ENCODE peak calls at places on chromosomes 11 and 22, in eight cellular contexts. E, T, U, Q, Z, W, Y and B are unnamed samples.

GRCh38 chr11:1931326-1931725 is 11.8 kb downstream of the TNNT3 start:
- DNase-seq in E (no peak), T (no peak), U (peak; percentile 27), Q (no peak), Z (no peak), W (no peak), Y (peak; percentile 94), B (no peak)

GRCh38 chr22:26383968-26384576 is 45.0 kb upstream of the ASPHD2 start:
- DNase-seq in E (no peak), T (no peak), U (no peak), Q (no peak), Z (no peak), W (no peak), Y (no peak), B (no peak)

GRCh38 chr11:16806791-16807190 is 68.3 kb downstream of the C11orf58 start:
- DNase-seq in E (no peak), T (no peak), U (no peak), Q (no peak), Z (no peak), W (no peak), Y (peak; percentile 87), B (no peak)

GRCh38 chr11:115134886-115135285 is 369.3 kb downstream of the CADM1 start:
- DNase-seq in E (no peak), T (no peak), U (no peak), Q (no peak), Z (no peak), W (no peak), Y (no peak), B (no peak)

GRCh38 chr11:76577199-76577920 is 93.2 kb downstream of the LRRC32 start:
- DNase-seq in E (no peak), T (no peak), U (peak; percentile 60), Q (no peak), Z (no peak), W (no peak), Y (peak; percentile 82), B (no peak)

GRCh38 chr11:6622261-6623171 is 3.3 kb upstream of the TPP1 start:
- DNase-seq in E (no peak), T (no peak), U (no peak), Q (no peak), Z (no peak), W (no peak), Y (peak; percentile 76), B (no peak)

GRCh38 chr11:3169952-3170755 is 5.0 kb upstream of the OSBPL5 start:
- DNase-seq in E (no peak), T (no peak), U (no peak), Q (peak; percentile 26), Z (no peak), W (no peak), Y (peak; percentile 72), B (no peak)

GRCh38 chr11:63745304-63746170 is 23.0 kb downstream of the ZFTA start:
- DNase-seq in E (no peak), T (no peak), U (no peak), Q (no peak), Z (no peak), W (no peak), Y (no peak), B (no peak)

GRCh38 chr11:1259561-1259960 is 36.7 kb downstream of the MUC5B start:
- DNase-seq in E (no peak), T (no peak), U (no peak), Q (no peak), Z (no peak), W (no peak), Y (no peak), B (no peak)

GRCh38 chr22:27726344-27726725 is 75.2 kb downstream of the MN1 start:
- DNase-seq in E (no peak), T (no peak), U (no peak), Q (no peak), Z (no peak), W (no peak), Y (peak; percentile 43), B (no peak)

GRCh38 chr11:73404048-73404447 is 27.8 kb downstream of the RELT start:
- DNase-seq in E (no peak), T (peak; percentile 12), U (peak; percentile 81), Q (no peak), Z (no peak), W (no peak), Y (peak; percentile 90), B (no peak)

GRCh38 chr11:76880314-76880713 is 19.6 kb downstream of the ACER3 start:
- DNase-seq in E (no peak), T (no peak), U (no peak), Q (no peak), Z (no peak), W (no peak), Y (no peak), B (no peak)

GRCh38 chr22:37904572-37905533 is 1.2 kb upstream of the MICALL1 start:
- DNase-seq in E (peak; percentile 29), T (peak; percentile 44), U (peak; percentile 66), Q (peak; percentile 6), Z (no peak), W (no peak), Y (peak; percentile 89), B (peak; percentile 14)

GRCh38 chr22:43077121-43077877 is 11.9 kb downstream of the TTLL1 start:
- DNase-seq in E (no peak), T (no peak), U (no peak), Q (no peak), Z (no peak), W (no peak), Y (no peak), B (no peak)

GRCh38 chr11:72625746-72626636 is 48.2 kb downstream of the PDE2A start:
- DNase-seq in E (no peak), T (no peak), U (peak; percentile 85), Q (no peak), Z (no peak), W (no peak), Y (no peak), B (no peak)

GRCh38 chr11:70290341-70291065 is 20.0 kb downstream of the PPFIA1 start:
- DNase-seq in E (no peak), T (no peak), U (no peak), Q (no peak), Z (no peak), W (no peak), Y (no peak), B (no peak)

GRCh38 chr11:26649884-26650283 is 72.0 kb downstream of the SLC5A12 start:
- DNase-seq in E (no peak), T (peak; percentile 7), U (peak; percentile 71), Q (no peak), Z (peak; percentile 27), W (no peak), Y (no peak), B (no peak)

GRCh38 chr22:48799227-48799970 is 1028.3 kb downstream of the BRD1 start:
- DNase-seq in E (no peak), T (no peak), U (no peak), Q (no peak), Z (no peak), W (no peak), Y (peak; percentile 60), B (no peak)

GRCh38 chr11:116459233-116459632 is 313.6 kb downstream of the BUD13 start:
- DNase-seq in E (no peak), T (no peak), U (no peak), Q (no peak), Z (no peak), W (no peak), Y (no peak), B (no peak)

GRCh38 chr22:46982635-46983034 is 220.2 kb downstream of the TBC1D22A start:
- DNase-seq in E (no peak), T (no peak), U (no peak), Q (no peak), Z (no peak), W (no peak), Y (peak; percentile 69), B (no peak)

GRCh38 chr11:133064152-133064877 is 468.0 kb downstream of the OPCML start:
- DNase-seq in E (peak; percentile 68), T (peak; percentile 46), U (peak; percentile 53), Q (no peak), Z (no peak), W (no peak), Y (peak; percentile 91), B (no peak)

GRCh38 chr11:29319231-29319630 is 697.6 kb downstream of the KCNA4 start:
- DNase-seq in E (no peak), T (no peak), U (no peak), Q (no peak), Z (no peak), W (no peak), Y (no peak), B (no peak)

GRCh38 chr11:66861051-66861773 is 4.3 kb downstream of the LRFN4 start:
- DNase-seq in E (no peak), T (no peak), U (no peak), Q (no peak), Z (no peak), W (no peak), Y (peak; percentile 64), B (no peak)

GRCh38 chr11:47001666-47002285 is 65.2 kb downstream of the CSTPP1 start:
- DNase-seq in E (no peak), T (no peak), U (no peak), Q (no peak), Z (no peak), W (no peak), Y (no peak), B (no peak)

GRCh38 chr11:92932023-92932422 is 37.4 kb upstream of the MTNR1B start:
- DNase-seq in E (no peak), T (no peak), U (no peak), Q (no peak), Z (no peak), W (no peak), Y (no peak), B (no peak)

GRCh38 chr11:130465259-130465658 is 16.8 kb downstream of the ADAMTS15 start:
- DNase-seq in E (no peak), T (no peak), U (no peak), Q (no peak), Z (no peak), W (no peak), Y (no peak), B (no peak)